ENCODE peak calls at places on chromosomes 13 and 19, in seven cellular contexts. One of them, this sample, is unnamed.

GRCh38 chr13:89457977-89458376 is 1786.8 kb downstream of the SLITRK5 start:
- DNase-seq in tibial artery: no peak
- DNase-seq in stimulated activated CD4-positive, alpha-beta T cell treated with anti-CD3 and anti-CD28 coated beads, Interleukin-4, amount 100 ng/mL, for 1 hour: no peak
- DNase-seq in T-helper 9 cell: no peak
- DNase-seq in NCI-H2171 treated with DMSO at 0.1 percent for 48 hours: no peak
- DNase-seq in HEK293T: no peak
- DNase-seq in mesendoderm: peak; percentile 28
- DNase-seq in this sample: no peak

GRCh38 chr13:113613789-113614379 is 29.3 kb downstream of the TFDP1 start:
- DNase-seq in NCI-H2171 treated with DMSO at 0.1 percent for 48 hours: no peak
- DNase-seq in HEK293T: no peak
- DNase-seq in stimulated activated CD4-positive, alpha-beta T cell treated with anti-CD3 and anti-CD28 coated beads, Interleukin-4, amount 100 ng/mL, for 1 hour: no peak
- DNase-seq in T-helper 9 cell: no peak
- DNase-seq in mesendoderm: no peak
- DNase-seq in tibial artery: no peak
- DNase-seq in this sample: no peak

GRCh38 chr13:79194272-79194671 is 211.8 kb downstream of the RBM26 start:
- DNase-seq in stimulated activated CD4-positive, alpha-beta T cell treated with anti-CD3 and anti-CD28 coated beads, Interleukin-4, amount 100 ng/mL, for 1 hour: no peak
- DNase-seq in T-helper 9 cell: peak; percentile 6
- DNase-seq in NCI-H2171 treated with DMSO at 0.1 percent for 48 hours: no peak
- DNase-seq in HEK293T: no peak
- DNase-seq in mesendoderm: no peak
- DNase-seq in tibial artery: no peak
- DNase-seq in this sample: no peak

GRCh38 chr19:9903341-9903740 is 33.0 kb downstream of the OLFM2 start:
- DNase-seq in T-helper 9 cell: no peak
- DNase-seq in stimulated activated CD4-positive, alpha-beta T cell treated with anti-CD3 and anti-CD28 coated beads, Interleukin-4, amount 100 ng/mL, for 1 hour: no peak
- DNase-seq in NCI-H2171 treated with DMSO at 0.1 percent for 48 hours: no peak
- DNase-seq in HEK293T: no peak
- DNase-seq in mesendoderm: no peak
- DNase-seq in tibial artery: no peak
- DNase-seq in this sample: no peak

GRCh38 chr13:20495087-20496023 is 30.3 kb downstream of the CRYL1 start:
- DNase-seq in mesendoderm: peak; percentile 60
- DNase-seq in stimulated activated CD4-positive, alpha-beta T cell treated with anti-CD3 and anti-CD28 coated beads, Interleukin-4, amount 100 ng/mL, for 1 hour: peak; percentile 39
- DNase-seq in T-helper 9 cell: peak; percentile 38
- DNase-seq in HEK293T: peak; percentile 34
- DNase-seq in tibial artery: no peak
- DNase-seq in NCI-H2171 treated with DMSO at 0.1 percent for 48 hours: peak; percentile 53
- DNase-seq in this sample: peak; percentile 65

GRCh38 chr19:30222428-30222873 is 149.7 kb upstream of the ZNF536 start:
- DNase-seq in T-helper 9 cell: no peak
- DNase-seq in NCI-H2171 treated with DMSO at 0.1 percent for 48 hours: no peak
- DNase-seq in tibial artery: no peak
- DNase-seq in stimulated activated CD4-positive, alpha-beta T cell treated with anti-CD3 and anti-CD28 coated beads, Interleukin-4, amount 100 ng/mL, for 1 hour: no peak
- DNase-seq in HEK293T: peak; percentile 74
- DNase-seq in mesendoderm: peak; percentile 32
- DNase-seq in this sample: peak; percentile 71

GRCh38 chr13:77329133-77330008 is 2.5 kb upstream of the MYCBP2 start:
- DNase-seq in HEK293T: peak; percentile 89
- DNase-seq in stimulated activated CD4-positive, alpha-beta T cell treated with anti-CD3 and anti-CD28 coated beads, Interleukin-4, amount 100 ng/mL, for 1 hour: peak; percentile 83
- DNase-seq in NCI-H2171 treated with DMSO at 0.1 percent for 48 hours: peak; percentile 98
- DNase-seq in T-helper 9 cell: peak; percentile 77
- DNase-seq in tibial artery: peak; percentile 92
- DNase-seq in mesendoderm: peak; percentile 96
- DNase-seq in this sample: peak; percentile 92

GRCh38 chr19:44930088-44930487 is 11.9 kb upstream of the APOC4 start:
- DNase-seq in NCI-H2171 treated with DMSO at 0.1 percent for 48 hours: no peak
- DNase-seq in T-helper 9 cell: no peak
- DNase-seq in tibial artery: no peak
- DNase-seq in mesendoderm: no peak
- DNase-seq in HEK293T: no peak
- DNase-seq in stimulated activated CD4-positive, alpha-beta T cell treated with anti-CD3 and anti-CD28 coated beads, Interleukin-4, amount 100 ng/mL, for 1 hour: no peak
- DNase-seq in this sample: no peak

GRCh38 chr13:46778879-46779278 is 18.1 kb downstream of the ESD start:
- DNase-seq in T-helper 9 cell: no peak
- DNase-seq in mesendoderm: no peak
- DNase-seq in tibial artery: no peak
- DNase-seq in NCI-H2171 treated with DMSO at 0.1 percent for 48 hours: no peak
- DNase-seq in HEK293T: no peak
- DNase-seq in stimulated activated CD4-positive, alpha-beta T cell treated with anti-CD3 and anti-CD28 coated beads, Interleukin-4, amount 100 ng/mL, for 1 hour: no peak
- DNase-seq in this sample: no peak

GRCh38 chr19:1009043-1009975 is 9.1 kb downstream of the GRIN3B start:
- DNase-seq in tibial artery: no peak
- DNase-seq in mesendoderm: no peak
- DNase-seq in NCI-H2171 treated with DMSO at 0.1 percent for 48 hours: no peak
- DNase-seq in HEK293T: no peak
- DNase-seq in stimulated activated CD4-positive, alpha-beta T cell treated with anti-CD3 and anti-CD28 coated beads, Interleukin-4, amount 100 ng/mL, for 1 hour: no peak
- DNase-seq in T-helper 9 cell: no peak
- DNase-seq in this sample: no peak

GRCh38 chr19:3100331-3100730 is 6.2 kb downstream of the GNA11 start:
- DNase-seq in HEK293T: no peak
- DNase-seq in NCI-H2171 treated with DMSO at 0.1 percent for 48 hours: no peak
- DNase-seq in T-helper 9 cell: no peak
- DNase-seq in tibial artery: no peak
- DNase-seq in mesendoderm: no peak
- DNase-seq in stimulated activated CD4-positive, alpha-beta T cell treated with anti-CD3 and anti-CD28 coated beads, Interleukin-4, amount 100 ng/mL, for 1 hour: no peak
- DNase-seq in this sample: no peak

GRCh38 chr19:34713262-34713637 is 20.8 kb upstream of the ZNF181 start:
- DNase-seq in HEK293T: no peak
- DNase-seq in mesendoderm: peak; percentile 21
- DNase-seq in tibial artery: no peak
- DNase-seq in T-helper 9 cell: no peak
- DNase-seq in stimulated activated CD4-positive, alpha-beta T cell treated with anti-CD3 and anti-CD28 coated beads, Interleukin-4, amount 100 ng/mL, for 1 hour: no peak
- DNase-seq in NCI-H2171 treated with DMSO at 0.1 percent for 48 hours: no peak
- DNase-seq in this sample: peak; percentile 34

GRCh38 chr13:33817513-33817842 is 471 bp upstream of the RFC3 start:
- DNase-seq in stimulated activated CD4-positive, alpha-beta T cell treated with anti-CD3 and anti-CD28 coated beads, Interleukin-4, amount 100 ng/mL, for 1 hour: no peak
- DNase-seq in HEK293T: no peak
- DNase-seq in tibial artery: no peak
- DNase-seq in mesendoderm: no peak
- DNase-seq in NCI-H2171 treated with DMSO at 0.1 percent for 48 hours: no peak
- DNase-seq in T-helper 9 cell: no peak
- DNase-seq in this sample: no peak

This sample was measured in A549.